ENCODE peak calls at places on chromosome 11, in nine cellular contexts. One of them, this sample, is unnamed. For H3K27me3, the result is how much of the 10 kb centered on the place peaks cover.

GRCh38 chr11:30914143-30914762 is 328.1 kb upstream of the MPPED2 start:
- DNase-seq in heart left ventricle: peak
- DNase-seq in IMR-90: peak
- DNase-seq in heart right ventricle: peak
- DNase-seq in sigmoid colon: no peak
- DNase-seq in neural progenitor cell: peak
- DNase-seq in adrenal gland: peak
- DNase-seq in neuronal stem cell: peak
- DNase-seq in aorta: peak
- DNase-seq in this sample: peak

GRCh38 chr11:43830928-43831440 is 49.6 kb upstream of the ALKBH3 start:
- DNase-seq in heart left ventricle: no peak
- DNase-seq in IMR-90: peak
- DNase-seq in heart right ventricle: no peak
- DNase-seq in sigmoid colon: no peak
- DNase-seq in neural progenitor cell: no peak
- DNase-seq in adrenal gland: peak
- DNase-seq in neuronal stem cell: peak
- DNase-seq in aorta: no peak
- DNase-seq in this sample: no peak

GRCh38 chr11:63769719-63770443 is 1.3 kb upstream of the ZFTA start:
- DNase-seq in heart left ventricle: peak
- DNase-seq in IMR-90: no peak
- DNase-seq in heart right ventricle: peak
- DNase-seq in sigmoid colon: peak
- DNase-seq in neural progenitor cell: peak
- DNase-seq in adrenal gland: peak
- DNase-seq in neuronal stem cell: peak
- DNase-seq in aorta: peak
- DNase-seq in this sample: peak

GRCh38 chr11:83257638-83258229 is 28.4 kb downstream of the CCDC90B start:
- DNase-seq in heart left ventricle: no peak
- DNase-seq in IMR-90: peak
- DNase-seq in heart right ventricle: no peak
- DNase-seq in sigmoid colon: no peak
- DNase-seq in neural progenitor cell: no peak
- DNase-seq in adrenal gland: peak
- DNase-seq in neuronal stem cell: no peak
- DNase-seq in aorta: no peak
- DNase-seq in this sample: no peak

GRCh38 chr11:65851083-65851579 is 6.8 kb downstream of the CFL1 start:
- DNase-seq in heart left ventricle: no peak
- DNase-seq in IMR-90: no peak
- DNase-seq in heart right ventricle: no peak
- DNase-seq in sigmoid colon: no peak
- DNase-seq in neural progenitor cell: peak
- DNase-seq in adrenal gland: no peak
- DNase-seq in neuronal stem cell: no peak
- DNase-seq in aorta: peak
- DNase-seq in this sample: peak

GRCh38 chr11:76209956-76210885 is 3.9 kb upstream of the WNT11 start:
- DNase-seq in heart left ventricle: peak
- DNase-seq in IMR-90: peak
- DNase-seq in heart right ventricle: peak
- DNase-seq in sigmoid colon: peak
- DNase-seq in neural progenitor cell: peak
- DNase-seq in adrenal gland: peak
- DNase-seq in neuronal stem cell: peak
- DNase-seq in aorta: peak
- DNase-seq in this sample: peak

GRCh38 chr11:117997436-117998200 is 11.4 kb downstream of the IL10RA start:
- DNase-seq in heart left ventricle: no peak
- DNase-seq in IMR-90: no peak
- DNase-seq in heart right ventricle: no peak
- DNase-seq in sigmoid colon: no peak
- DNase-seq in neural progenitor cell: no peak
- DNase-seq in adrenal gland: no peak
- DNase-seq in neuronal stem cell: no peak
- DNase-seq in aorta: no peak
- DNase-seq in this sample: no peak

GRCh38 chr11:44351898-44352498 is 42.1 kb upstream of the ALX4 start:
- DNase-seq in heart left ventricle: no peak
- DNase-seq in IMR-90: no peak
- DNase-seq in heart right ventricle: no peak
- DNase-seq in sigmoid colon: no peak
- DNase-seq in neural progenitor cell: no peak
- DNase-seq in adrenal gland: no peak
- DNase-seq in neuronal stem cell: no peak
- DNase-seq in aorta: no peak
- DNase-seq in this sample: peak

GRCh38 chr11:65225284-65226102 is 36.3 kb upstream of the POLA2 start:
- DNase-seq in heart left ventricle: peak
- DNase-seq in IMR-90: peak
- DNase-seq in heart right ventricle: peak
- DNase-seq in sigmoid colon: peak
- DNase-seq in neural progenitor cell: peak
- DNase-seq in adrenal gland: peak
- DNase-seq in neuronal stem cell: peak
- DNase-seq in aorta: peak
- DNase-seq in this sample: peak

GRCh38 chr11:2932850-2933251 is 3.6 kb upstream of the PHLDA2 start:
- DNase-seq in heart left ventricle: no peak
- DNase-seq in IMR-90: peak
- DNase-seq in heart right ventricle: no peak
- DNase-seq in sigmoid colon: peak
- DNase-seq in neural progenitor cell: no peak
- DNase-seq in adrenal gland: no peak
- DNase-seq in neuronal stem cell: no peak
- DNase-seq in aorta: peak
- DNase-seq in this sample: no peak

GRCh38 chr11:61679893-61680621 is at the start of gene DAGLA:
- DNase-seq in heart left ventricle: peak
- DNase-seq in IMR-90: peak
- DNase-seq in heart right ventricle: peak
- DNase-seq in sigmoid colon: peak
- DNase-seq in neural progenitor cell: peak
- DNase-seq in adrenal gland: peak
- DNase-seq in neuronal stem cell: peak
- DNase-seq in aorta: peak
- DNase-seq in this sample: peak

GRCh38 chr11:83006877-83007330 is 64.8 kb downstream of the RAB30 start:
- DNase-seq in heart left ventricle: no peak
- DNase-seq in IMR-90: no peak
- DNase-seq in heart right ventricle: no peak
- DNase-seq in sigmoid colon: no peak
- DNase-seq in neural progenitor cell: no peak
- DNase-seq in adrenal gland: peak
- DNase-seq in neuronal stem cell: no peak
- DNase-seq in aorta: no peak
- DNase-seq in this sample: no peak

GRCh38 chr11:73416711-73417265 is 40.6 kb downstream of the RELT start:
- DNase-seq in heart left ventricle: no peak
- DNase-seq in IMR-90: peak
- DNase-seq in heart right ventricle: no peak
- DNase-seq in sigmoid colon: no peak
- DNase-seq in neural progenitor cell: no peak
- DNase-seq in adrenal gland: no peak
- DNase-seq in neuronal stem cell: no peak
- DNase-seq in aorta: no peak
- DNase-seq in this sample: no peak

DNA sequence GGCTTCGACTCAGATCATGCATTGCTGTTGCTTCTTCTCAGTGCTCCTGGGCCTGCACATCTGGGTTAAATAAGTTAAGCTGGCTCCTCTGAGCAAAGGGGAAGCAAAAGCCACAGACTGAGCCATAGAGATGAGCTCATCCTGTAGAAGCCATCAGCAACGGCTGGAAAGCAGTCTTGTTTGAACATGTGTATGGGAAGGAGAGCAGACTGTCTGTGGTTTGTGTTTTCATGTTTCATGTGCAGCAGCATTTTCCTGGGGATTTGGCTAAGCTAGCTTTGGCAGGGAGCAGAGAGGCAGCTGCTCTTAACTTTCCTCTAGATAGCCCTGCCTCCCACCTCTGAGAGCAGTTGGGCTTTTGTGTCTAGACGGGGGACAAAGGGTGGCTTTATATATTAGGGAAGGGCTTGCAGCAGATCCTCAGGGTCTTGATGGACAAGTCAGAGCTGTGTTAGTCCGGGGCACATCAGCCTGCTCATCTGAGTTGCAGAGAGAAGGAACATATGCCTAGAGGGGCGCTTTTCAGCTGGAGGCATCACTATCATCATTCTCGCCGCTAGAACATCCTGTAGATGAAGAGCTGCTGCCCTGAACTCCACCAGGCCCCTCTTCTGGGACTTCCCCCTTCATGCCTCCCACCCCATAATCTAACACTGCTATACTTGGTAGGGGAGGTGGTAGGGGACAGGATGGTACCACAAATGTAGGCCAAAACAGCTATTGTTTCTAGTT is 14.9 kb downstream of the DCPS start:
- DNase-seq in heart left ventricle: peak
- DNase-seq in IMR-90: peak
- DNase-seq in heart right ventricle: no peak
- DNase-seq in sigmoid colon: peak
- DNase-seq in neural progenitor cell: no peak
- DNase-seq in adrenal gland: no peak
- DNase-seq in neuronal stem cell: no peak
- DNase-seq in aorta: peak
- DNase-seq in this sample: no peak
- H3K4me3 ChIP-seq in heart left ventricle: peak
- H3K4me3 ChIP-seq in IMR-90: no peak
- H3K4me3 ChIP-seq in heart right ventricle: peak
- H3K4me3 ChIP-seq in sigmoid colon: peak
- H3K4me3 ChIP-seq in neural progenitor cell: no peak
- H3K4me3 ChIP-seq in adrenal gland: no peak
- H3K4me3 ChIP-seq in neuronal stem cell: no peak
- H3K4me3 ChIP-seq in aorta: no peak
- H3K4me3 ChIP-seq in this sample: no peak

DNA sequence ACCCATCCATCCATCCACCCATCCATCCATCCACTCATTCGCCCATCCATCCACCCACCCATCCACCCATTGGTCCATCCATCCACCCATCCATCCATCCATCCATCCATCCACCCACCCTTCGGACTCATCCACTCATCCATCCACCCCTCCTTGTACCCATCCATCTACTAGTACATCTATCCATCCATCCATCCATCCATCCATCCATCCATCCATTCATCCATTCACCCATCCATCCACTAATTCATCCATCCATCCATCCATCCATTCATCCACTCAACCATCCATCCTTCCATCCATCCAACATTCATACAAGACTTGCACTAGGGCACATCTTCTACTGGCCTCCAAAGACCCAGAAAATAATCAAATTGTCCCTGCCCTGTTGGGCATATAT is 20.0 kb downstream of the MYEOV start:
- DNase-seq in heart left ventricle: no peak
- DNase-seq in IMR-90: no peak
- DNase-seq in heart right ventricle: no peak
- DNase-seq in sigmoid colon: peak
- DNase-seq in neural progenitor cell: no peak
- DNase-seq in adrenal gland: no peak
- DNase-seq in neuronal stem cell: no peak
- DNase-seq in aorta: no peak
- DNase-seq in this sample: no peak
- H3K27me3 ChIP-seq in heart left ventricle: under half
- H3K27me3 ChIP-seq in IMR-90: under half
- H3K27me3 ChIP-seq in heart right ventricle: under half
- H3K27me3 ChIP-seq in sigmoid colon: under half
- H3K27me3 ChIP-seq in neural progenitor cell: under half
- H3K27me3 ChIP-seq in adrenal gland: under half
- H3K27me3 ChIP-seq in neuronal stem cell: under half
- H3K27me3 ChIP-seq in aorta: under half
- H3K27me3 ChIP-seq in this sample: under half

DNA sequence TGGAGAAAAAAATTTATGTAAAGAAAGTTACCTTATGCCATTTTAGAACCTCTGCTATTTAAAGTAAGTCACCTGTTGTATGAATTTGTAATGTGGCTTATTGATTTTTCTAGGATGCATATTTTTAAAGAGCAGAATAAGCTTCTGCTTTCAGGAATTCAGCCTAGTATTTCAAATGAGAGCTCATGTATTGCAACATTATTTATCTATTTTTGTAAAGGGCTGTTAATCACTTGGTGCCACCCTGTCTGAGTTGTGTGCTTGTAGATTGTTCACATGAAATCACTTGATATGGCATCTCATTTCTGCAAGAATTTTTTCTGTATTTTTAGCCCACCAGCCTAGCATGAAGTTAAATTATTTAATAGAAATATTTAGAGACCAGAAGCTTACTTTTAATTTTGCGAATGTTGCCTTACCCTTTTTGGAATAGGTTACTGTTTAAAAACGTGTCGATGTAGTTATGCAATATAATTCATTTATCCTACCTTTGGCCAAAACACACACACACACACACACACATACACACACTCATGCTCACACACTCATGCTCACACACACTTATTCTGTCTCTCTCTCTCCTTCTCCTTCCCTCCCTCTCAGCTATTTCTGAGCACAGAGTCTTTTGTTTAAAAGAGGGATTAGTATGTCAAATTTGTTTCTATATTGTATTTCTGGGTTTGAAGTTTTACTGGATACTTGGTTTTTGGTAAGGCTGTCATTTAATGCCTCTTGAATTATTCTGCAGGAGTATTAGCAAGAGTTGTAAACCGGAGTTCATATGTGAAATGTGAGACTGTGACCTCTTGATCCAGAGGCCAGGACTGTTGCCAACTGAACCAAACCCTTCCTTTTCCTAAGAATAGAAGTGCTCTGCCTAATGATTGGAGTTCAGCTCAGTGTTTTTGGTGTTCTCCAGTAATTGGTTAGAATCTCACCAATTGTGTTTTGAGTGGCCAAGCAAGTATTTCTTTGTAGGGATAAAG is 34.4 kb downstream of the YAP1 start:
- DNase-seq in heart left ventricle: peak
- DNase-seq in IMR-90: peak
- DNase-seq in heart right ventricle: no peak
- DNase-seq in sigmoid colon: no peak
- DNase-seq in neural progenitor cell: peak
- DNase-seq in adrenal gland: no peak
- DNase-seq in neuronal stem cell: peak
- DNase-seq in aorta: no peak
- DNase-seq in this sample: no peak
- H3K4me3 ChIP-seq in heart left ventricle: no peak
- H3K4me3 ChIP-seq in IMR-90: no peak
- H3K4me3 ChIP-seq in heart right ventricle: no peak
- H3K4me3 ChIP-seq in sigmoid colon: no peak
- H3K4me3 ChIP-seq in neural progenitor cell: no peak
- H3K4me3 ChIP-seq in adrenal gland: no peak
- H3K4me3 ChIP-seq in neuronal stem cell: no peak
- H3K4me3 ChIP-seq in aorta: no peak
- H3K4me3 ChIP-seq in this sample: no peak

DNA sequence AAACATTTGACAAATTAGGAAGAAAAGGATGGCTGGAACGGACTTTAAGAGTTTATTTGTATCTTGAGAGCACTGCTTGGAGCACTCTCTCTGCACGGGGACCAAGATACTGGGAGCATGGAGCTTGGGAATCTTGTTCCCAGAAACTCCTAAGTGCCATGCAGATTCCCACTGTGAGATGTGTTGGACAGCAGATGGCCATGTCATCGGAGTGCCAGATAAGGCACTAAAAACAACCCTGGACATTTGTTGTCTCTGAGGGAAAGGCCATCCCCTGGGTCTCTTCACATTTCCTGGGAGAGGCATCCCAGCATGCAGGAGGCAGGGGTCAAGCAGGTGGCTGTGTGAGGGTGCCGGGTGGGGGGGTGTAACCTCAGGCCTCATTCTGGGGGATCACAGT is 2.9 kb downstream of the KIRREL3 start:
- DNase-seq in heart left ventricle: no peak
- DNase-seq in IMR-90: no peak
- DNase-seq in heart right ventricle: no peak
- DNase-seq in sigmoid colon: no peak
- DNase-seq in neural progenitor cell: no peak
- DNase-seq in adrenal gland: no peak
- DNase-seq in neuronal stem cell: no peak
- DNase-seq in aorta: no peak
- DNase-seq in this sample: no peak
- H3K27me3 ChIP-seq in heart left ventricle: half or more
- H3K27me3 ChIP-seq in IMR-90: under half
- H3K27me3 ChIP-seq in heart right ventricle: half or more
- H3K27me3 ChIP-seq in sigmoid colon: under half
- H3K27me3 ChIP-seq in neural progenitor cell: half or more
- H3K27me3 ChIP-seq in adrenal gland: under half
- H3K27me3 ChIP-seq in neuronal stem cell: under half
- H3K27me3 ChIP-seq in aorta: under half
- H3K27me3 ChIP-seq in this sample: half or more